ENCODE peak calls at places on chromosome 21, in four cellular contexts. K, A, D and P are unnamed samples.
A peak's percentile ranks its signal among the peaks of the same experiment; 100 is the strongest.

GRCh38 chr21:25115021-25115420 is 492.3 kb downstream of the MRPL39 start:
- DNase-seq in K (no peak), A (no peak), D (no peak), P (no peak)

GRCh38 chr21:33936221-33937038 is 20.8 kb upstream of the ATP5PO start:
- DNase-seq in K (no peak), A (no peak), D (no peak), P (no peak)

GRCh38 chr21:33036430-33037162 is 10.9 kb downstream of the OLIG2 start:
- DNase-seq in K (peak; percentile 56), A (no peak), D (no peak), P (no peak)

GRCh38 chr21:46551636-46552241 is 53.1 kb downstream of the S100B start:
- DNase-seq in K (no peak), A (no peak), D (no peak), P (no peak)

GRCh38 chr21:25862596-25862995 is 127.8 kb downstream of the GABPA start:
- DNase-seq in K (peak; percentile 50), A (no peak), D (peak; percentile 43), P (no peak)

GRCh38 chr21:36079010-36079649 is 9.3 kb downstream of the CBR1 start:
- DNase-seq in K (no peak), A (no peak), D (peak; percentile 36), P (no peak)

GRCh38 chr21:26115899-26116298 is 54.7 kb downstream of the APP start:
- DNase-seq in K (no peak), A (no peak), D (no peak), P (no peak)

GRCh38 chr21:29580886-29581285 is 282.2 kb downstream of the BACH1 start:
- DNase-seq in K (no peak), A (no peak), D (no peak), P (no peak)

GRCh38 chr21:30257773-30258172 is 25.0 kb downstream of the KRTAP24-1 start:
- DNase-seq in K (peak; percentile 77), A (peak; percentile 34), D (peak; percentile 25), P (no peak)

GRCh38 chr21:46562472-46562871 is 42.4 kb downstream of the S100B start:
- DNase-seq in K (no peak), A (no peak), D (no peak), P (no peak)

GRCh38 chr21:37047079-37047478 is 25.8 kb downstream of the PIGP start:
- DNase-seq in K (peak; percentile 22), A (no peak), D (no peak), P (no peak)

GRCh38 chr21:28235169-28235892 is 757.3 kb downstream of the LTN1 start:
- DNase-seq in K (peak; percentile 9), A (no peak), D (no peak), P (no peak)

GRCh38 chr21:16842716-16843115 is 670.1 kb upstream of the CXADR start:
- DNase-seq in K (no peak), A (no peak), D (no peak), P (no peak)

GRCh38 chr21:31284797-31285397 is 59.2 kb downstream of the TIAM1 start:
- DNase-seq in K (peak; percentile 26), A (peak; percentile 20), D (no peak), P (no peak)

GRCh38 chr21:43318841-43319781 is 107.8 kb downstream of the SIK1 start:
- DNase-seq in K (peak; percentile 63), A (no peak), D (no peak), P (peak; percentile 37)

GRCh38 chr21:34688145-34688544 is 19.4 kb downstream of the CLIC6 start:
- DNase-seq in K (peak; percentile 65), A (peak; percentile 71), D (peak; percentile 55), P (no peak)

GRCh38 chr21:28704746-28705145 is 287.9 kb downstream of the LTN1 start:
- DNase-seq in K (peak; percentile 20), A (no peak), D (no peak), P (no peak)

GRCh38 chr21:29305561-29305960 is 6.8 kb downstream of the BACH1 start:
- DNase-seq in K (no peak), A (no peak), D (no peak), P (no peak)

GRCh38 chr21:36698160-36699025 is 522 bp upstream of the SIM2 start:
- DNase-seq in K (peak; percentile 69), A (peak; percentile 55), D (no peak), P (peak; percentile 20)

GRCh38 chr21:28229811-28230210 is 762.9 kb downstream of the LTN1 start:
- DNase-seq in K (peak; percentile 40), A (no peak), D (no peak), P (no peak)

DNA sequence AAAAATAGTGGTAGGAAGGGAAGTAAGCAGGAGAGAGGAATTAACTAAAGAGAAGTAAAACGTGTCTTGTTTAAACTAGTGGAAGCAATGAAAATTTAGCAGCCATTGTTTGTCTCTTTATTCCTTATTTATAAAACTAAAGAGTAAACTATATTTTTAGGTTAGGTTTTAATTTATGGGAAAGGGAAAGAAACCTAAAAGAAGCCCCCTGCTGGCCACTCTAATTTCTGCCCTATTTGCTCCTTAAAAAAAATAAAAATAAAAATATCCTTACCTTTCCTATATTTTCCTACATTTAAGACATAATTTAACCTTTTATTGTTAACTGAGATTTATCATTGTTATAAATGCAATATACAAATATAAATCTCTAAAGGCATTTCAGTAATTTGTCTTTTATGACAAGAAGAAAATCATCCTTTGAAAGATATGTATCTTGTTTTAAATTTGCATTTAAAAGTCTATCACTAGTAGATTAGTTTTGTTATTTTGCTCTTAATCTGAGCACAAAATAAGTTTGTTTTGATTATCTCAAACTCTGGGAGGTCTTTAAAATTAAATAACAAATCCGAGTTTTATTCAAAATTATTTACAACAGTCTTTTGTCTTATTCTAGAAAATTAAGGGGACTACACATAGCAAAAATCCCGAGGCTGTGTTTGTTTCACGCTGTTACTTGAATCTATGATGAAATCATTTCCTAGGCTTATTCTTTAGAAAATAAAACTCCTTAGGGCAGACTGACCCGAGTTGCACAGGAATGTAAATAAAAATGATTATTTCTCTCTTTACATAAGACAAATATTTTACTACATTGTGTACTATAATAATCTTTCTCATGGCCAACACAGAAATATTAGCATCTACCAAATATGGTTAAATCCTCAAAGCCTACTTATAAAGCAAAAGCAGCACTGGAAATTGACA is 201.7 kb downstream of the NRIP1 start:
- DNase-seq in K (peak; percentile 37), A (peak; percentile 17), D (peak; percentile 17), P (no peak)
- TF ChIP-seq CTCF in K (peak; percentile 54), A (peak; percentile 89), D (peak; percentile 15), P (peak; percentile 88)

GRCh38 chr21:42255825-42256224 is 36.9 kb downstream of the ABCG1 start:
- DNase-seq in K (no peak), A (no peak), D (no peak), P (no peak)
- TF ChIP-seq CTCF in K (no peak), A (no peak), D (no peak), P (no peak)

GRCh38 chr21:44618504-44618903 is 6.6 kb downstream of the KRTAP10-8 start:
- DNase-seq in K (no peak), A (no peak), D (no peak), P (no peak)
- TF ChIP-seq CTCF in K (no peak), A (no peak), D (peak; percentile 9), P (peak; percentile 18)

GRCh38 chr21:40466893-40467483 is 380.0 kb downstream of the DSCAM start:
- DNase-seq in K (peak; percentile 17), A (no peak), D (no peak), P (no peak)
- TF ChIP-seq CTCF in K (peak; percentile 27), A (peak; percentile 45), D (no peak), P (peak; percentile 84)

GRCh38 chr21:38511662-38512243 is 13.5 kb upstream of the ERG start:
- DNase-seq in K (peak; percentile 27), A (no peak), D (no peak), P (no peak)
- TF ChIP-seq CTCF in K (peak; percentile 28), A (no peak), D (no peak), P (no peak)